ENCODE peak calls at places on chromosomes 6 and 20, in five cellular contexts. One of them, this sample, is unnamed.

GRCh38 chr6:44042261-44043035 is 84.8 kb downstream of the MRPL14 start:
- DNase-seq in HepG2: no peak
- DNase-seq in endothelial cell: no peak
- DNase-seq in HFF-Myc: no peak
- DNase-seq in CD4-positive, alpha-beta T cell: no peak
- DNase-seq in this sample: no peak

GRCh38 chr20:32980131-32980941 is 23.9 kb downstream of the SUN5 start:
- DNase-seq in CD4-positive, alpha-beta T cell: no peak
- DNase-seq in HepG2: peak
- DNase-seq in HFF-Myc: no peak
- DNase-seq in endothelial cell: no peak
- DNase-seq in this sample: no peak

GRCh38 chr20:62496525-62497218 is 20.9 kb upstream of the GATA5 start:
- DNase-seq in HepG2: no peak
- DNase-seq in CD4-positive, alpha-beta T cell: no peak
- DNase-seq in HFF-Myc: no peak
- DNase-seq in endothelial cell: peak
- DNase-seq in this sample: peak

GRCh38 chr20:32613596-32614053 is 28.5 kb upstream of the NOL4L start:
- DNase-seq in HepG2: no peak
- DNase-seq in HFF-Myc: no peak
- DNase-seq in CD4-positive, alpha-beta T cell: no peak
- DNase-seq in endothelial cell: no peak
- DNase-seq in this sample: no peak

GRCh38 chr6:106617302-106617701 is 12.0 kb downstream of the RTN4IP1 start:
- DNase-seq in endothelial cell: no peak
- DNase-seq in CD4-positive, alpha-beta T cell: no peak
- DNase-seq in HFF-Myc: no peak
- DNase-seq in HepG2: no peak
- DNase-seq in this sample: no peak

GRCh38 chr6:116556065-116556464 is 2.5 kb downstream of the CALHM4 start:
- DNase-seq in HFF-Myc: peak
- DNase-seq in HepG2: no peak
- DNase-seq in endothelial cell: no peak
- DNase-seq in CD4-positive, alpha-beta T cell: no peak
- DNase-seq in this sample: no peak

GRCh38 chr20:53706511-53707031 is 112.9 kb upstream of the ZNF217 start:
- DNase-seq in endothelial cell: no peak
- DNase-seq in HFF-Myc: no peak
- DNase-seq in CD4-positive, alpha-beta T cell: no peak
- DNase-seq in HepG2: no peak
- DNase-seq in this sample: no peak

GRCh38 chr20:46324960-46325703 is 16.8 kb upstream of the CDH22 start:
- DNase-seq in HepG2: peak
- DNase-seq in CD4-positive, alpha-beta T cell: no peak
- DNase-seq in endothelial cell: peak
- DNase-seq in HFF-Myc: no peak
- DNase-seq in this sample: no peak

GRCh38 chr6:168450921-168451320 is 9.9 kb downstream of the SMOC2 start:
- DNase-seq in HFF-Myc: no peak
- DNase-seq in CD4-positive, alpha-beta T cell: no peak
- DNase-seq in endothelial cell: no peak
- DNase-seq in HepG2: no peak
- DNase-seq in this sample: no peak

GRCh38 chr6:106060167-106060566 is 26.0 kb upstream of the PRDM1 start:
- DNase-seq in CD4-positive, alpha-beta T cell: no peak
- DNase-seq in HFF-Myc: no peak
- DNase-seq in endothelial cell: no peak
- DNase-seq in HepG2: no peak
- DNase-seq in this sample: no peak

GRCh38 chr20:6504179-6504578 is 263.3 kb upstream of the BMP2 start:
- DNase-seq in HFF-Myc: no peak
- DNase-seq in CD4-positive, alpha-beta T cell: no peak
- DNase-seq in endothelial cell: no peak
- DNase-seq in HepG2: no peak
- DNase-seq in this sample: no peak

GRCh38 chr6:144619983-144620382 is 334.8 kb downstream of the UTRN start:
- DNase-seq in endothelial cell: no peak
- DNase-seq in HFF-Myc: no peak
- DNase-seq in CD4-positive, alpha-beta T cell: no peak
- DNase-seq in HepG2: no peak
- DNase-seq in this sample: no peak

GRCh38 chr6:131156411-131156810 is 21.1 kb downstream of the AKAP7 start:
- DNase-seq in HepG2: no peak
- DNase-seq in CD4-positive, alpha-beta T cell: no peak
- DNase-seq in endothelial cell: no peak
- DNase-seq in HFF-Myc: no peak
- DNase-seq in this sample: no peak

GRCh38 chr20:14264869-14265268 is 72.5 kb downstream of the FLRT3 start:
- DNase-seq in HFF-Myc: peak
- DNase-seq in endothelial cell: no peak
- DNase-seq in CD4-positive, alpha-beta T cell: no peak
- DNase-seq in HepG2: peak
- DNase-seq in this sample: no peak

GRCh38 chr20:31707994-31708744 is 14.5 kb downstream of the BCL2L1 start:
- DNase-seq in HFF-Myc: no peak
- DNase-seq in endothelial cell: no peak
- DNase-seq in CD4-positive, alpha-beta T cell: no peak
- DNase-seq in HepG2: no peak
- DNase-seq in this sample: no peak

GRCh38 chr6:105259912-105260889 is 80.4 kb upstream of the POPDC3 start:
- DNase-seq in HepG2: no peak
- DNase-seq in endothelial cell: no peak
- DNase-seq in CD4-positive, alpha-beta T cell: no peak
- DNase-seq in HFF-Myc: no peak
- DNase-seq in this sample: no peak

GRCh38 chr6:149317656-149318571 is at the start of gene TAB2:
- DNase-seq in endothelial cell: peak
- DNase-seq in HepG2: no peak
- DNase-seq in HFF-Myc: no peak
- DNase-seq in CD4-positive, alpha-beta T cell: peak
- DNase-seq in this sample: peak

GRCh38 chr20:25194333-25194972 is 1.1 kb upstream of the ENTPD6 start:
- DNase-seq in HFF-Myc: no peak
- DNase-seq in endothelial cell: no peak
- DNase-seq in HepG2: no peak
- DNase-seq in CD4-positive, alpha-beta T cell: no peak
- DNase-seq in this sample: no peak

GRCh38 chr6:44676826-44677433 is 289.4 kb downstream of the CDC5L start:
- DNase-seq in endothelial cell: no peak
- DNase-seq in CD4-positive, alpha-beta T cell: no peak
- DNase-seq in HepG2: no peak
- DNase-seq in HFF-Myc: no peak
- DNase-seq in this sample: no peak

GRCh38 chr6:10583509-10583908 is 62.4 kb downstream of the GCNT2 start:
- DNase-seq in HFF-Myc: no peak
- DNase-seq in endothelial cell: peak
- DNase-seq in HepG2: peak
- DNase-seq in CD4-positive, alpha-beta T cell: no peak
- DNase-seq in this sample: no peak

GRCh38 chr6:162442675-162443074 is 284.9 kb downstream of the PRKN start:
- DNase-seq in HFF-Myc: no peak
- DNase-seq in endothelial cell: peak
- DNase-seq in CD4-positive, alpha-beta T cell: no peak
- DNase-seq in HepG2: peak
- DNase-seq in this sample: no peak

GRCh38 chr6:124964764-124965105 is 2.5 kb downstream of the RNF217 start:
- DNase-seq in HFF-Myc: no peak
- DNase-seq in endothelial cell: no peak
- DNase-seq in HepG2: no peak
- DNase-seq in CD4-positive, alpha-beta T cell: no peak
- DNase-seq in this sample: no peak

GRCh38 chr20:50514750-50515149 is 4.6 kb downstream of the PTPN1 start:
- DNase-seq in HepG2: no peak
- DNase-seq in HFF-Myc: no peak
- DNase-seq in endothelial cell: no peak
- DNase-seq in CD4-positive, alpha-beta T cell: no peak
- DNase-seq in this sample: no peak

GRCh38 chr6:122839477-122839876 is 50.4 kb downstream of the SMPDL3A start:
- DNase-seq in HepG2: peak
- DNase-seq in CD4-positive, alpha-beta T cell: peak
- DNase-seq in HFF-Myc: peak
- DNase-seq in endothelial cell: peak
- DNase-seq in this sample: peak

GRCh38 chr20:21933526-21933925 is 228.1 kb downstream of the PAX1 start:
- DNase-seq in HepG2: no peak
- DNase-seq in HFF-Myc: no peak
- DNase-seq in endothelial cell: no peak
- DNase-seq in CD4-positive, alpha-beta T cell: no peak
- DNase-seq in this sample: no peak

GRCh38 chr6:41177287-41177686 is 14.4 kb upstream of the TREM2 start:
- DNase-seq in HFF-Myc: no peak
- DNase-seq in HepG2: no peak
- DNase-seq in endothelial cell: no peak
- DNase-seq in CD4-positive, alpha-beta T cell: no peak
- DNase-seq in this sample: no peak

GRCh38 chr6:41174610-41175009 is 11.7 kb upstream of the TREM2 start:
- DNase-seq in HFF-Myc: no peak
- DNase-seq in endothelial cell: no peak
- DNase-seq in CD4-positive, alpha-beta T cell: no peak
- DNase-seq in HepG2: no peak
- DNase-seq in this sample: no peak

GRCh38 chr6:41176189-41176588 is 13.3 kb upstream of the TREM2 start:
- DNase-seq in HepG2: no peak
- DNase-seq in HFF-Myc: no peak
- DNase-seq in CD4-positive, alpha-beta T cell: no peak
- DNase-seq in endothelial cell: no peak
- DNase-seq in this sample: no peak

GRCh38 chr6:41175084-41175483 is 12.2 kb upstream of the TREM2 start:
- DNase-seq in HepG2: no peak
- DNase-seq in CD4-positive, alpha-beta T cell: no peak
- DNase-seq in endothelial cell: no peak
- DNase-seq in HFF-Myc: no peak
- DNase-seq in this sample: no peak

GRCh38 chr6:41177695-41178094 is 14.8 kb upstream of the TREM2 start:
- DNase-seq in endothelial cell: no peak
- DNase-seq in HFF-Myc: no peak
- DNase-seq in HepG2: no peak
- DNase-seq in CD4-positive, alpha-beta T cell: no peak
- DNase-seq in this sample: no peak
- TF ChIP-seq CTCF in endothelial cell: no peak
- TF ChIP-seq CTCF in HFF-Myc: no peak
- TF ChIP-seq CTCF in HepG2: no peak
- TF ChIP-seq CTCF in CD4-positive, alpha-beta T cell: no peak
- TF ChIP-seq CTCF in this sample: no peak

DNA sequence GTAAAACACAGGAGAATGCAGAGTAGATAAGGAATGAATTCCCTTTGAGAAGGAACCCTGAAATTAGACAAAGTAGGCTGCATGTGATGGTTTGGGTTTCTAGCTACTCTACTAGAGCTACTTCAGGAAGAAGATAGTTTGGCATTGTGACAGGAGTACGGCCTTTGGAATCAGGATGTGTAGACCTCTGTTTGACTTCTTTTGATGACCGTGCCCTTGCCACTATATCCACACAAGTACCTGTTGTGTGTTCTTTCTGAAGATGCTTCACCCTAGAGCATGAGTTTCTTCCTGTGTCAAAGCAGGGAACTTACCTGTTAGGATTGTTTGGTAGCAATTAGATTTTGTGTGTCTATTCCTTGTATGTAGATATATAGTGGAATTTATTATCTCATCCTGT is 41.7 kb downstream of the CD2AP start:
- DNase-seq in endothelial cell: no peak
- DNase-seq in CD4-positive, alpha-beta T cell: no peak
- DNase-seq in HepG2: peak
- DNase-seq in HFF-Myc: no peak
- DNase-seq in this sample: no peak
- TF ChIP-seq CTCF in endothelial cell: no peak
- TF ChIP-seq CTCF in CD4-positive, alpha-beta T cell: no peak
- TF ChIP-seq CTCF in HepG2: no peak
- TF ChIP-seq CTCF in HFF-Myc: no peak
- TF ChIP-seq CTCF in this sample: no peak

GRCh38 chr6:166587631-166588413 is 1.3 kb upstream of the RAMACL start:
- DNase-seq in endothelial cell: no peak
- DNase-seq in HFF-Myc: no peak
- DNase-seq in HepG2: no peak
- DNase-seq in CD4-positive, alpha-beta T cell: no peak
- DNase-seq in this sample: no peak
- TF ChIP-seq CTCF in endothelial cell: no peak
- TF ChIP-seq CTCF in HFF-Myc: no peak
- TF ChIP-seq CTCF in HepG2: no peak
- TF ChIP-seq CTCF in CD4-positive, alpha-beta T cell: no peak
- TF ChIP-seq CTCF in this sample: no peak

GRCh38 chr6:37483917-37484785 is 15.5 kb downstream of the CCDC167 start:
- DNase-seq in HepG2: peak
- DNase-seq in HFF-Myc: no peak
- DNase-seq in endothelial cell: peak
- DNase-seq in CD4-positive, alpha-beta T cell: peak
- DNase-seq in this sample: peak
- TF ChIP-seq CTCF in HepG2: peak
- TF ChIP-seq CTCF in HFF-Myc: peak
- TF ChIP-seq CTCF in endothelial cell: peak
- TF ChIP-seq CTCF in CD4-positive, alpha-beta T cell: peak
- TF ChIP-seq CTCF in this sample: peak

GRCh38 chr6:136526196-136526930 is 23.9 kb downstream of the MAP7 start:
- DNase-seq in CD4-positive, alpha-beta T cell: peak
- DNase-seq in endothelial cell: peak
- DNase-seq in HepG2: peak
- DNase-seq in HFF-Myc: no peak
- DNase-seq in this sample: peak
- TF ChIP-seq CTCF in CD4-positive, alpha-beta T cell: no peak
- TF ChIP-seq CTCF in endothelial cell: no peak
- TF ChIP-seq CTCF in HepG2: no peak
- TF ChIP-seq CTCF in HFF-Myc: peak
- TF ChIP-seq CTCF in this sample: no peak

DNA sequence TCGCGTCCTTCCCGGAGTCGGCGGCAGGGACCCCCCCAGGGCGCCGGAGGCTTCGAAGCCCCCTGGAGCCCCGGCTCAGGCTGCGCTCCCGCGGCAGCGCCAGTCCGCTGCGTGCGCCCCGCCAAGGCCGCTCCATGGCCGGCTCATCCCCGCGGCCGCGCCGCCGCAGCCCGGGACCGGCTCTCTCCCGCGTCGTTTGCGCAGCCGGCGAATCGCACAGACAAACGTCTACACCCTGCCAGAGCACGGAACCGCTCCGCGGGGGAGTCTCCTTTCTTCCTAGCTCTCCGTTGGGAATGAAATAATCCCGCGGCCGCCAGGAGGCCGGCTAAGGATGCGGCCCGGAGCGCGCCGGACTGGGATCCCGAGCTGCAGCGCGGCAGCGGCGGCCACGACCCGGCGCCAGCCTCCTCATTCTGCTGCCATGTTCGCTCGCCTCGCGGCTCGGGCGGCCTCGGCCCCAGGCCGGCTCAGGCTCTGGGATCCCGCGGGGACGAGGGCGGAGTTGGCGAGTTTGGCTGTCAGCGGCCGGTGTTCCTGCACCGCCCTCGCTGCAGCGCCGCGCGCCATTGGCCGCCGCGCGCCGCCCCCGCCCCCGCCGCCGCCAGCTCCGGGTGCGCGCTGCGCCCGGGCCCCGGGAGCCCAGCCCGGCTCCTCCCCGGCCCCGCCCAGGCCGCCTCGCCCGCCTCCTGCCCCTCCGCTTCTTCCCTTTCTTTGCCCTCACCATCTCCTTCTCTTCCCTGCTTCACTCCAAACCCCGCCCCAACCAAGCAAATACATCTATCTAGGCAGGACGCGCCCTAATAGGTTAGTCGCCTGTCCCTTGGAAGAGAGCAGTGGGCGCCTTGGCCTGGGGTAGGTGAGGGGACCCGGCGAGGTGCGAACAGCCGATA is at the start of gene GFOD1:
- DNase-seq in HFF-Myc: no peak
- DNase-seq in endothelial cell: peak
- DNase-seq in HepG2: peak
- DNase-seq in CD4-positive, alpha-beta T cell: peak
- DNase-seq in this sample: peak
- TF ChIP-seq CTCF in HFF-Myc: peak
- TF ChIP-seq CTCF in endothelial cell: peak
- TF ChIP-seq CTCF in HepG2: no peak
- TF ChIP-seq CTCF in CD4-positive, alpha-beta T cell: no peak
- TF ChIP-seq CTCF in this sample: no peak

This sample was measured in mesothelial cell of epicardium.